ENCODE peak calls at places on chromosomes 7 and 10, in five cellular contexts. P is A549, T is HepG2, D is GM12878, W is K562. R is an unnamed sample.

GRCh38 chr7:98314469-98314868 is 33.0 kb downstream of the BRI3 start:
- DNase-seq in W (no peak), T (no peak), P (no peak), D (no peak), R (no peak)

GRCh38 chr10:33008499-33009243 is 50.6 kb upstream of the ITGB1 start:
- DNase-seq in D (peak), W (peak), T (peak), P (no peak), R (no peak)

GRCh38 chr7:92464515-92464914 is 13.2 kb downstream of the ERVW-1 start:
- DNase-seq in D (no peak), T (no peak), P (no peak), W (no peak), R (no peak)

GRCh38 chr10:33132626-33133025 is 174.6 kb upstream of the ITGB1 start:
- DNase-seq in D (no peak), W (no peak), P (no peak), T (no peak), R (no peak)

GRCh38 chr10:30088178-30088577 is 28.8 kb upstream of the JCAD start:
- DNase-seq in P (no peak), W (no peak), D (no peak), T (no peak), R (no peak)

GRCh38 chr7:94396606-94397005 is 1.9 kb downstream of the COL1A2 start:
- DNase-seq in D (no peak), T (no peak), W (no peak), P (no peak), R (no peak)

GRCh38 chr7:85719981-85720963 is 533.4 kb upstream of the SEMA3D start:
- DNase-seq in T (no peak), W (no peak), P (no peak), D (no peak), R (no peak)

GRCh38 chr10:48926764-48927163 is 12.9 kb downstream of the LRRC18 start:
- DNase-seq in W (no peak), D (no peak), T (no peak), P (no peak), R (no peak)

GRCh38 chr7:151251328-151251925 is 2.9 kb upstream of the SMARCD3 start:
- DNase-seq in P (peak), D (no peak), W (no peak), T (no peak), R (peak)

GRCh38 chr7:84264341-84264740 is 69.8 kb upstream of the SEMA3A start:
- DNase-seq in W (no peak), D (no peak), P (no peak), T (no peak), R (no peak)

GRCh38 chr7:152871005-152871677 is 111.6 kb downstream of the ACTR3B start:
- DNase-seq in W (no peak), P (no peak), T (no peak), D (no peak), R (no peak)

GRCh38 chr7:6516387-6516983 is 34.8 kb downstream of the GRID2IP start:
- DNase-seq in P (peak), W (peak), T (peak), D (peak), R (peak)

GRCh38 chr7:131390275-131390674 is 62.6 kb downstream of the MKLN1 start:
- DNase-seq in P (no peak), T (no peak), D (no peak), W (no peak), R (no peak)

GRCh38 chr7:64887756-64888508 is 15.1 kb upstream of the ZNF273 start:
- DNase-seq in D (no peak), P (no peak), W (no peak), T (peak), R (peak)

GRCh38 chr7:142711722-142712616 is 37.3 kb upstream of the PRSS1 start:
- DNase-seq in P (peak), D (no peak), T (no peak), W (peak), R (no peak)

GRCh38 chr7:1920266-1920681 is 250.2 kb downstream of the ELFN1 start:
- DNase-seq in P (no peak), D (no peak), W (no peak), T (no peak), R (no peak)

GRCh38 chr7:100429637-100430449 is at the start of gene MEPCE:
- DNase-seq in T (peak), P (peak), W (peak), D (peak), R (no peak)

GRCh38 chr10:72134785-72135765 is 46.7 kb upstream of the SPOCK2 start:
- DNase-seq in P (no peak), T (no peak), D (peak), W (no peak), R (no peak)

GRCh38 chr7:102044984-102045673 is 227.7 kb downstream of the CUX1 start:
- DNase-seq in D (no peak), T (no peak), W (no peak), P (no peak), R (no peak)

GRCh38 chr7:72405389-72405788 is 6.7 kb downstream of the CALN1 start:
- DNase-seq in D (no peak), P (no peak), W (peak), T (no peak), R (no peak)

GRCh38 chr7:157543791-157544190 is 207.0 kb downstream of the DNAJB6 start:
- DNase-seq in D (no peak), T (no peak), W (no peak), P (no peak), R (no peak)

GRCh38 chr10:68598978-68599753 is 39.0 kb downstream of the TET1 start:
- DNase-seq in W (peak), P (no peak), T (peak), D (no peak), R (no peak)

GRCh38 chr7:40887099-40887498 is 752.3 kb downstream of the SUGCT start:
- DNase-seq in T (no peak), D (no peak), W (no peak), P (no peak), R (no peak)

GRCh38 chr10:11319990-11320602 is 291.4 kb downstream of the USP6NL start:
- DNase-seq in D (no peak), T (no peak), W (no peak), P (no peak), R (no peak)

GRCh38 chr7:110130669-110131068 is 960.3 kb upstream of the LRRN3 start:
- DNase-seq in D (no peak), T (no peak), W (no peak), P (no peak), R (no peak)

GRCh38 chr7:99258501-99258900 is 14.1 kb upstream of the MYH16 start:
- DNase-seq in P (no peak), W (no peak), T (no peak), D (no peak), R (no peak)

GRCh38 chr7:76037310-76037709 is 10.5 kb downstream of the STYXL1 start:
- DNase-seq in W (no peak), P (no peak), T (no peak), D (no peak), R (no peak)

GRCh38 chr7:51029586-51030230 is 247.0 kb upstream of the GRB10 start:
- DNase-seq in T (no peak), D (no peak), P (no peak), W (no peak), R (no peak)

GRCh38 chr10:57260175-57260574 is 899.1 kb upstream of the ZWINT start:
- DNase-seq in T (no peak), D (no peak), W (no peak), P (no peak), R (no peak)

GRCh38 chr7:51847461-51848134 is 531.0 kb upstream of the COBL start:
- DNase-seq in D (no peak), T (no peak), W (no peak), P (no peak), R (peak)

GRCh38 chr10:10315989-10316388 is 701.7 kb upstream of the CELF2 start:
- DNase-seq in P (no peak), D (no peak), T (no peak), W (no peak), R (no peak)

GRCh38 chr10:10311966-10312365 is 705.7 kb upstream of the CELF2 start:
- DNase-seq in P (no peak), T (no peak), D (no peak), W (no peak), R (no peak)

GRCh38 chr10:10313099-10313875 is 704.4 kb upstream of the CELF2 start:
- DNase-seq in D (no peak), P (no peak), W (no peak), T (no peak), R (no peak)

GRCh38 chr10:10320981-10321380 is 696.7 kb upstream of the CELF2 start:
- DNase-seq in W (no peak), D (no peak), P (no peak), T (no peak), R (no peak)

GRCh38 chr10:10317151-10317550 is 700.5 kb upstream of the CELF2 start:
- DNase-seq in W (no peak), P (no peak), T (no peak), D (no peak), R (no peak)
- TF ChIP-seq HDAC2 in W (no peak), P (no peak), T (no peak), D (no peak), R (no peak)

GRCh38 chr10:31147220-31147608 is 115.5 kb upstream of the ZNF438 start:
- DNase-seq in W (no peak), T (no peak), P (peak), D (no peak), R (no peak)
- TF ChIP-seq HDAC2 in W (no peak), T (no peak), P (no peak), D (no peak), R (no peak)

GRCh38 chr7:42219447-42219846 is 17.6 kb downstream of the GLI3 start:
- DNase-seq in P (no peak), W (no peak), T (no peak), D (no peak), R (no peak)

GRCh38 chr7:42222119-42222518 is 14.9 kb downstream of the GLI3 start:
- DNase-seq in P (no peak), T (no peak), W (no peak), D (no peak), R (no peak)

GRCh38 chr7:42221304-42221703 is 15.7 kb downstream of the GLI3 start:
- DNase-seq in W (no peak), T (no peak), P (no peak), D (no peak), R (no peak)

GRCh38 chr7:42224391-42225003 is 12.5 kb downstream of the GLI3 start:
- DNase-seq in W (no peak), P (no peak), T (no peak), D (no peak), R (no peak)

GRCh38 chr7:42222891-42223290 is 14.1 kb downstream of the GLI3 start:
- DNase-seq in W (no peak), T (no peak), P (no peak), D (no peak), R (no peak)
- TF ChIP-seq HDAC2 in W (no peak), T (no peak), P (no peak), D (no peak), R (no peak)

DNA sequence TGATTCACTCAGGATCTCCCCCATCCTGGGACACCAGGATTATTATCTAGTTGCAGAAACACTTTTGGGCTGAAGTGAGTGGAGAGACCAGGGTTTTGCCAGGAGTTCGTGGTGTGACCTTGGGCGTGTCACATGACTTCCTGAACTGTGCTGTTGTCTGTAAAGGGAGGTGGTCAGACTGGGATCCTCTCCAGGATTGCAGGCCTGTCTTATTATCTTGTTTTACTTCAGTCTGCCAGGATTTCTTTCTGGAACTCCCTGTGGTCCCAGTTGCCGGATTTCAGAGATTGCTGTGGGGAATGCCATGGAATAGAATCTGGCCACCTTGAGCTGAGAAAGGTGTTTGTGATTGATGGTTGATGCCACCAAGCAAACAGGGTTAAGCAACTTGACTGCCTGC is 35.8 kb downstream of the CRCP start:
- DNase-seq in P (no peak), T (peak), W (no peak), D (no peak), R (no peak)
- TF ChIP-seq HDAC2 in P (no peak), T (peak), W (no peak), D (no peak), R (no peak)

DNA sequence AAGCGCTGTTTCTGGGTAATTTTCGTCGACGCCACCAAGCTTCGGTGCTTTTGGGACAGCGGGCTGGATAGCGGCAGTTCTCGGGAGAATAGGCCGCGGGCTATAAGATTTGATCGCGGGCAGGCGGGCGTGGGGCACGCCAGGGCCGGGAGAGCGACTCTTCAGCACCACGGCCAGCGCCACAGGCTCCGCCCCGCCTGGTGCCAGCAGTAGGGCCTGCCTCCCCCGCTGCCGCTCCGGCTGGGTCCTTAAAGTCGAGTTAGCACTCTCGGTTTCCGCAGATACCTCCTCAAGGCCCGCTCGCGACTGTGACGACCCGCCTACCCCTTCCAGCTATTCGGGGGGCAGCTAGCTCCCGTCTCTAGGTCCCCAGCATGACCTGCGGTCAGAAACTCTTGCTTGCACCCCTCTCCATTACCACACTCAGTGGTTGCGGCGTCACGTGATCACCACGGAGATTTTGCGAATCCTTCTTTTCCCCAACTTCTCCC is 9.4 kb downstream of the NXPH1 start:
- DNase-seq in W (peak), D (no peak), P (no peak), T (no peak), R (peak)
- TF ChIP-seq HDAC2 in W (no peak), D (no peak), P (no peak), T (no peak), R (peak)

GRCh38 chr10:25039531-25039930 is 23.1 kb downstream of the THNSL1 start:
- DNase-seq in W (no peak), P (no peak), D (no peak), T (no peak), R (no peak)

GRCh38 chr10:25036381-25036780 is 20.0 kb downstream of the THNSL1 start:
- DNase-seq in T (no peak), P (no peak), W (no peak), D (peak), R (no peak)

DNA sequence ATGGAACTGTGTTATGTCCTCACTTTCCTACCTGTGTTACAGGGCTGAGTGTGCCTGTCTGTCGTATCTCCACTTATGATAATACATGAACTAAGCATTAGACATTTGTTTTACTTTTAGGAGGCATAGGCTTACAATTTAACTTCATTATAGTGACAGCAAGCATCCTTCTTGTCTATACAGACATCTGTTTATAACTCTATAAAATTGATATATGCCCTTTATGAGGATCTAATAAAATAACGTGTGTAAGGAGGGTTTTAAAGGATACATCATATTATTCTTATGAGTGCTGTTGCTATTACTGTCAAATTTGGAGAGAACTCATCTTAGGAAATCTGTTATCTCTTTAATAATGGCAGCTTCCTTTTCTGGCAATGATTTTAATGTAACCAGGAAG is 21.9 kb downstream of the THNSL1 start:
- DNase-seq in P (no peak), D (no peak), T (no peak), W (no peak), R (no peak)
- TF ChIP-seq HDAC2 in P (no peak), D (no peak), T (no peak), W (no peak), R (no peak)

DNA sequence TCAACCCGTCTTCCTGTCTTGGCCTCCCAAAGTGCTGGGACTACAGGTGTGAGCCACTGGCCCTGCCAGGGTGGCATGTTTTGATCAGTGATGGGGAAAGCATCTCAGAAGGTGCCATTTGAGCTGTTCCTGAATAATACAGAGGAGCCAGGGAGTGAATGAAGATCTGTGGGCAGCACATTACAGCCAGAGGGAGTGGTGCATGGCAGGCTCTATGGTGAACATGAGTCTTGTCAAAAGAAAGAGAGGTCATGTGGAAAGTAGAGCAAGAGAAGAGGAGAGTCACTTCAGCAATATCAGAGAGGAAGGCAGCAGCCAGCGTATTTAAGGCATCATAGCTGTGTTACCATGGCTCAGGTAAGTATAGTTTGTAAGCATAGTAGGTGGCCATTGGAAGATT is 275.7 kb upstream of the LRGUK start:
- DNase-seq in W (no peak), P (no peak), T (no peak), D (no peak), R (no peak)
- TF ChIP-seq HDAC2 in W (no peak), P (no peak), T (no peak), D (no peak), R (no peak)

GRCh38 chr7:24508301-24508700 is 65.0 kb upstream of the PALS2 start:
- DNase-seq in P (no peak), W (no peak), D (no peak), T (no peak), R (no peak)
- TF ChIP-seq HDAC2 in P (no peak), W (no peak), D (no peak), T (no peak), R (no peak)

R was measured in H1.